ENCODE peak calls at places on chromosomes 5 and 9, in five cellular contexts. One of them, this sample, is unnamed.

GRCh38 chr5:144547098-144547499 is 376.4 kb downstream of the KCTD16 start:
- DNase-seq in GM03348: no peak
- DNase-seq in hippocampal formation: no peak
- DNase-seq in NCI-H1092 treated with DMSO at 0.1 percent for 48 hours: no peak
- DNase-seq in effector memory CD8-positive, alpha-beta T cell: no peak
- DNase-seq in this sample: no peak

GRCh38 chr9:97046228-97046627 is 7.3 kb upstream of the CTSV start:
- DNase-seq in GM03348: no peak
- DNase-seq in hippocampal formation: no peak
- DNase-seq in NCI-H1092 treated with DMSO at 0.1 percent for 48 hours: no peak
- DNase-seq in effector memory CD8-positive, alpha-beta T cell: no peak
- DNase-seq in this sample: peak

GRCh38 chr5:44568519-44568918 is 179.3 kb upstream of the FGF10 start:
- DNase-seq in GM03348: no peak
- DNase-seq in hippocampal formation: no peak
- DNase-seq in NCI-H1092 treated with DMSO at 0.1 percent for 48 hours: no peak
- DNase-seq in effector memory CD8-positive, alpha-beta T cell: no peak
- DNase-seq in this sample: peak

GRCh38 chr5:137734962-137735530 is 843 bp downstream of the KLHL3 start:
- DNase-seq in GM03348: peak
- DNase-seq in hippocampal formation: no peak
- DNase-seq in NCI-H1092 treated with DMSO at 0.1 percent for 48 hours: no peak
- DNase-seq in effector memory CD8-positive, alpha-beta T cell: no peak
- DNase-seq in this sample: peak

GRCh38 chr5:180648658-180649296 is 623 bp downstream of the FLT4 start:
- DNase-seq in GM03348: no peak
- DNase-seq in hippocampal formation: no peak
- DNase-seq in NCI-H1092 treated with DMSO at 0.1 percent for 48 hours: no peak
- DNase-seq in effector memory CD8-positive, alpha-beta T cell: no peak
- DNase-seq in this sample: no peak

GRCh38 chr5:96434201-96434645 is 1.2 kb upstream of the PCSK1 start:
- DNase-seq in GM03348: peak
- DNase-seq in hippocampal formation: peak
- DNase-seq in NCI-H1092 treated with DMSO at 0.1 percent for 48 hours: peak
- DNase-seq in effector memory CD8-positive, alpha-beta T cell: peak
- DNase-seq in this sample: peak

GRCh38 chr9:97761879-97762278 is 64.7 kb upstream of the XPA start:
- DNase-seq in GM03348: no peak
- DNase-seq in hippocampal formation: no peak
- DNase-seq in NCI-H1092 treated with DMSO at 0.1 percent for 48 hours: no peak
- DNase-seq in effector memory CD8-positive, alpha-beta T cell: no peak
- DNase-seq in this sample: no peak

GRCh38 chr5:107674655-107675054 is 3.9 kb upstream of the EFNA5 start:
- DNase-seq in GM03348: no peak
- DNase-seq in hippocampal formation: no peak
- DNase-seq in NCI-H1092 treated with DMSO at 0.1 percent for 48 hours: no peak
- DNase-seq in effector memory CD8-positive, alpha-beta T cell: no peak
- DNase-seq in this sample: no peak

GRCh38 chr9:84950879-84951811 is 281.6 kb downstream of the NTRK2 start:
- DNase-seq in GM03348: no peak
- DNase-seq in hippocampal formation: no peak
- DNase-seq in NCI-H1092 treated with DMSO at 0.1 percent for 48 hours: no peak
- DNase-seq in effector memory CD8-positive, alpha-beta T cell: no peak
- DNase-seq in this sample: no peak

GRCh38 chr9:77534376-77535057 is 113.6 kb downstream of the GNA14 start:
- DNase-seq in GM03348: no peak
- DNase-seq in hippocampal formation: peak
- DNase-seq in NCI-H1092 treated with DMSO at 0.1 percent for 48 hours: peak
- DNase-seq in effector memory CD8-positive, alpha-beta T cell: no peak
- DNase-seq in this sample: no peak

GRCh38 chr5:107672212-107673105 is 1.7 kb upstream of the EFNA5 start:
- DNase-seq in GM03348: peak
- DNase-seq in hippocampal formation: peak
- DNase-seq in NCI-H1092 treated with DMSO at 0.1 percent for 48 hours: peak
- DNase-seq in effector memory CD8-positive, alpha-beta T cell: peak
- DNase-seq in this sample: peak

GRCh38 chr5:91556-92263 is at the start of gene PLEKHG4B:
- DNase-seq in GM03348: no peak
- DNase-seq in hippocampal formation: no peak
- DNase-seq in NCI-H1092 treated with DMSO at 0.1 percent for 48 hours: peak
- DNase-seq in effector memory CD8-positive, alpha-beta T cell: no peak
- DNase-seq in this sample: no peak

GRCh38 chr9:138003485-138004190 is 126.1 kb downstream of the CACNA1B start:
- DNase-seq in GM03348: no peak
- DNase-seq in hippocampal formation: no peak
- DNase-seq in NCI-H1092 treated with DMSO at 0.1 percent for 48 hours: no peak
- DNase-seq in effector memory CD8-positive, alpha-beta T cell: no peak
- DNase-seq in this sample: no peak

GRCh38 chr5:175279506-175279905 is 164.5 kb downstream of the DRD1 start:
- DNase-seq in GM03348: no peak
- DNase-seq in hippocampal formation: no peak
- DNase-seq in NCI-H1092 treated with DMSO at 0.1 percent for 48 hours: no peak
- DNase-seq in effector memory CD8-positive, alpha-beta T cell: no peak
- DNase-seq in this sample: no peak

GRCh38 chr9:132536124-132536523 is 46.3 kb upstream of the BARHL1 start:
- DNase-seq in GM03348: no peak
- DNase-seq in hippocampal formation: no peak
- DNase-seq in NCI-H1092 treated with DMSO at 0.1 percent for 48 hours: no peak
- DNase-seq in effector memory CD8-positive, alpha-beta T cell: no peak
- DNase-seq in this sample: no peak

GRCh38 chr5:10620346-10620745 is 56.5 kb downstream of the ANKRD33B start:
- DNase-seq in GM03348: no peak
- DNase-seq in hippocampal formation: no peak
- DNase-seq in NCI-H1092 treated with DMSO at 0.1 percent for 48 hours: no peak
- DNase-seq in effector memory CD8-positive, alpha-beta T cell: no peak
- DNase-seq in this sample: no peak

This sample was measured in AG08396.